ENCODE peak calls at places on chromosomes 11 and 22, in four cellular contexts. Y is DMS79, H is Karpas-422, L is amygdala. A is an unnamed sample.

GRCh38 chr11:109023029-109023428 is 358.2 kb downstream of the DDX10 start:
- DNase-seq in Y (no peak), L (no peak), H (no peak), A (no peak)

GRCh38 chr11:105588001-105588400 is 21.9 kb upstream of the GRIA4 start:
- DNase-seq in L (no peak), Y (no peak), H (no peak), A (no peak)

GRCh38 chr22:30891781-30892180 is 76.8 kb downstream of the MORC2 start:
- DNase-seq in Y (no peak), L (no peak), H (no peak), A (no peak)

GRCh38 chr22:37015587-37015878 is 3.7 kb downstream of the TST start:
- DNase-seq in Y (no peak), L (no peak), H (no peak), A (no peak)

GRCh38 chr22:37240941-37241320 is 3.1 kb downstream of the RAC2 start:
- DNase-seq in L (no peak), H (no peak), Y (no peak), A (no peak)

GRCh38 chr11:58394195-58394594 is 12.5 kb downstream of the OR5B3 start:
- DNase-seq in Y (no peak), L (no peak), H (no peak), A (no peak)

GRCh38 chr22:22748297-22748743 is 103.9 kb downstream of the GGTLC2 start:
- DNase-seq in H (peak; percentile 82), L (no peak), Y (no peak), A (peak; percentile 61)

GRCh38 chr22:43167001-43167589 is 15.7 kb downstream of the TSPO start:
- DNase-seq in L (no peak), H (no peak), Y (no peak), A (no peak)

GRCh38 chr11:64659417-64660144 is 63.4 kb downstream of the NRXN2 start:
- DNase-seq in L (no peak), H (no peak), Y (no peak), A (no peak)

GRCh38 chr22:42644422-42645340 is 4.3 kb upstream of the ATP5MGL start:
- DNase-seq in H (no peak), L (no peak), Y (no peak), A (no peak)

GRCh38 chr11:118928108-118928869 is 2.6 kb upstream of the BCL9L start:
- DNase-seq in H (peak; percentile 89), Y (peak; percentile 94), L (peak; percentile 82), A (peak; percentile 91)

GRCh38 chr11:125807909-125808308 is 20.0 kb downstream of the PATE3 start:
- DNase-seq in Y (peak; percentile 32), L (no peak), H (no peak), A (no peak)

GRCh38 chr11:92424281-92424680 is 199.7 kb downstream of the FAT3 start:
- DNase-seq in Y (no peak), H (no peak), L (no peak), A (no peak)

GRCh38 chr11:119422505-119423416 is at the start of gene THY1:
- DNase-seq in Y (no peak), L (peak; percentile 51), H (no peak), A (no peak)

GRCh38 chr11:126102436-126102894 is 39.8 kb upstream of the CDON start:
- DNase-seq in H (peak; percentile 50), Y (peak; percentile 94), L (no peak), A (no peak)

GRCh38 chr22:49021097-49021925 is 806.4 kb downstream of the BRD1 start:
- DNase-seq in L (no peak), Y (no peak), H (no peak), A (no peak)

GRCh38 chr11:76769645-76770586 is 13.2 kb upstream of the TSKU start:
- DNase-seq in L (no peak), H (no peak), Y (no peak), A (no peak)

GRCh38 chr11:41051919-41052630 is 407.4 kb downstream of the LRRC4C start:
- DNase-seq in Y (no peak), L (no peak), H (no peak), A (no peak)

GRCh38 chr11:57256119-57256518 is 19.1 kb upstream of the APLNR start:
- DNase-seq in L (no peak), Y (no peak), H (no peak), A (no peak)

GRCh38 chr22:40156001-40156516 is 21.7 kb upstream of the TNRC6B start:
- DNase-seq in Y (no peak), L (no peak), H (peak; percentile 45), A (no peak)

GRCh38 chr11:108589136-108589535 is 4.4 kb downstream of the EXPH5 start:
- DNase-seq in H (no peak), Y (no peak), L (no peak), A (no peak)

GRCh38 chr11:123221074-123221473 is 26.0 kb upstream of the CLMP start:
- DNase-seq in H (no peak), Y (no peak), L (no peak), A (no peak)

GRCh38 chr11:76237914-76238313 is 31.6 kb upstream of the WNT11 start:
- DNase-seq in L (no peak), Y (no peak), H (no peak), A (no peak)

GRCh38 chr11:43404406-43404805 is 45.7 kb downstream of the TTC17 start:
- DNase-seq in L (no peak), Y (no peak), H (no peak), A (no peak)

GRCh38 chr11:63212742-63213141 is 30.7 kb downstream of the SLC22A25 start:
- DNase-seq in H (peak; percentile 75), L (no peak), Y (no peak), A (peak; percentile 22)

GRCh38 chr22:47872761-47873535 is 1110.5 kb downstream of the TBC1D22A start:
- DNase-seq in H (no peak), L (no peak), Y (no peak), A (no peak)

GRCh38 chr11:13114566-13115465 is 105.7 kb downstream of the RASSF10 start:
- DNase-seq in L (peak; percentile 7), H (peak; percentile 41), Y (peak; percentile 74), A (no peak)

GRCh38 chr22:45684169-45684568 is 12.5 kb downstream of the ATXN10 start:
- DNase-seq in H (no peak), L (no peak), Y (no peak), A (no peak)

GRCh38 chr11:79794484-79795393 is 353.9 kb upstream of the TENM4 start:
- DNase-seq in L (no peak), H (no peak), Y (no peak), A (no peak)

A was measured in OCI-LY7.